ENCODE peak calls at places on chromosomes 11 and 22, in four cellular contexts. One of them, this sample, is unnamed.

GRCh38 chr11:61579398-61580291 is 1.2 kb downstream of the SYT7 start:
- DNase-seq in NCI-H748 treated with DMSO at 0.1 percent for 48 hours: no peak
- DNase-seq in AG04450: no peak
- DNase-seq in NCI-H1105 treated with DMSO at 0.1 percent for 48 hours: no peak
- DNase-seq in this sample: peak

GRCh38 chr11:75780888-75781287 is 12.3 kb downstream of the DGAT2 start:
- DNase-seq in NCI-H748 treated with DMSO at 0.1 percent for 48 hours: no peak
- DNase-seq in NCI-H1105 treated with DMSO at 0.1 percent for 48 hours: no peak
- DNase-seq in AG04450: no peak
- DNase-seq in this sample: no peak

GRCh38 chr22:41021039-41021654 is 70.0 kb downstream of the RBX1 start:
- DNase-seq in NCI-H1105 treated with DMSO at 0.1 percent for 48 hours: no peak
- DNase-seq in NCI-H748 treated with DMSO at 0.1 percent for 48 hours: no peak
- DNase-seq in AG04450: no peak
- DNase-seq in this sample: peak

GRCh38 chr11:20795005-20795404 is 125.6 kb downstream of the NELL1 start:
- DNase-seq in NCI-H1105 treated with DMSO at 0.1 percent for 48 hours: no peak
- DNase-seq in AG04450: no peak
- DNase-seq in NCI-H748 treated with DMSO at 0.1 percent for 48 hours: no peak
- DNase-seq in this sample: no peak

GRCh38 chr11:60942207-60942606 is 9.8 kb downstream of the SLC15A3 start:
- DNase-seq in AG04450: no peak
- DNase-seq in NCI-H1105 treated with DMSO at 0.1 percent for 48 hours: no peak
- DNase-seq in NCI-H748 treated with DMSO at 0.1 percent for 48 hours: no peak
- DNase-seq in this sample: no peak

GRCh38 chr11:104094576-104094975 is 58.1 kb downstream of the DDI1 start:
- DNase-seq in NCI-H1105 treated with DMSO at 0.1 percent for 48 hours: no peak
- DNase-seq in AG04450: no peak
- DNase-seq in NCI-H748 treated with DMSO at 0.1 percent for 48 hours: no peak
- DNase-seq in this sample: no peak

GRCh38 chr11:19499999-19500398 is 212.6 kb upstream of the NAV2 start:
- DNase-seq in NCI-H748 treated with DMSO at 0.1 percent for 48 hours: no peak
- DNase-seq in AG04450: no peak
- DNase-seq in NCI-H1105 treated with DMSO at 0.1 percent for 48 hours: no peak
- DNase-seq in this sample: no peak

GRCh38 chr22:50302041-50302541 is 5.4 kb downstream of the PLXNB2 start:
- DNase-seq in AG04450: no peak
- DNase-seq in NCI-H748 treated with DMSO at 0.1 percent for 48 hours: no peak
- DNase-seq in NCI-H1105 treated with DMSO at 0.1 percent for 48 hours: no peak
- DNase-seq in this sample: no peak

GRCh38 chr11:15536438-15536837 is 421.7 kb downstream of the INSC start:
- DNase-seq in NCI-H748 treated with DMSO at 0.1 percent for 48 hours: no peak
- DNase-seq in NCI-H1105 treated with DMSO at 0.1 percent for 48 hours: no peak
- DNase-seq in AG04450: no peak
- DNase-seq in this sample: no peak

GRCh38 chr11:15816270-15816871 is 540.0 kb downstream of the SOX6 start:
- DNase-seq in AG04450: peak
- DNase-seq in NCI-H748 treated with DMSO at 0.1 percent for 48 hours: no peak
- DNase-seq in NCI-H1105 treated with DMSO at 0.1 percent for 48 hours: no peak
- DNase-seq in this sample: no peak

GRCh38 chr11:72840780-72841179 is 26.6 kb downstream of the ATG16L2 start:
- DNase-seq in NCI-H748 treated with DMSO at 0.1 percent for 48 hours: no peak
- DNase-seq in AG04450: peak
- DNase-seq in NCI-H1105 treated with DMSO at 0.1 percent for 48 hours: no peak
- DNase-seq in this sample: no peak

This sample was measured in NCI-H526.